ENCODE peak calls at places on chromosomes 5 and 9, in ten cellular contexts. One of them, this sample, is unnamed.

GRCh38 chr5:36495638-36496010 is 110.8 kb upstream of the SLC1A3 start:
- DNase-seq in tibial nerve: no peak
- DNase-seq in ovary: no peak
- DNase-seq in SJSA1: no peak
- DNase-seq in endothelial cell of umbilical vein: no peak
- DNase-seq in pancreas: no peak
- DNase-seq in cardiac muscle cell: no peak
- DNase-seq in A549: no peak
- DNase-seq in CD4-positive, alpha-beta memory T cell: no peak
- DNase-seq in body of pancreas: no peak
- DNase-seq in this sample: no peak

GRCh38 chr9:133457748-133458147 is 2.0 kb upstream of the CACFD1 start:
- DNase-seq in SJSA1: no peak
- DNase-seq in pancreas: no peak
- DNase-seq in cardiac muscle cell: no peak
- DNase-seq in endothelial cell of umbilical vein: no peak
- DNase-seq in A549: no peak
- DNase-seq in body of pancreas: no peak
- DNase-seq in ovary: no peak
- DNase-seq in tibial nerve: no peak
- DNase-seq in CD4-positive, alpha-beta memory T cell: no peak
- DNase-seq in this sample: no peak

GRCh38 chr9:75265525-75265972 is 177.2 kb downstream of the OSTF1 start:
- DNase-seq in A549: peak
- DNase-seq in SJSA1: peak
- DNase-seq in endothelial cell of umbilical vein: peak
- DNase-seq in CD4-positive, alpha-beta memory T cell: peak
- DNase-seq in cardiac muscle cell: peak
- DNase-seq in pancreas: peak
- DNase-seq in body of pancreas: peak
- DNase-seq in ovary: no peak
- DNase-seq in tibial nerve: peak
- DNase-seq in this sample: no peak

GRCh38 chr9:76365028-76365427 is 29.2 kb downstream of the RFK start:
- DNase-seq in SJSA1: no peak
- DNase-seq in tibial nerve: no peak
- DNase-seq in cardiac muscle cell: peak
- DNase-seq in body of pancreas: no peak
- DNase-seq in endothelial cell of umbilical vein: peak
- DNase-seq in A549: no peak
- DNase-seq in ovary: no peak
- DNase-seq in CD4-positive, alpha-beta memory T cell: no peak
- DNase-seq in pancreas: no peak
- DNase-seq in this sample: no peak

GRCh38 chr9:128731691-128732090 is 7.8 kb upstream of the ZDHHC12 start:
- DNase-seq in pancreas: no peak
- DNase-seq in A549: no peak
- DNase-seq in SJSA1: no peak
- DNase-seq in ovary: no peak
- DNase-seq in body of pancreas: no peak
- DNase-seq in endothelial cell of umbilical vein: no peak
- DNase-seq in tibial nerve: no peak
- DNase-seq in cardiac muscle cell: no peak
- DNase-seq in CD4-positive, alpha-beta memory T cell: no peak
- DNase-seq in this sample: no peak

GRCh38 chr9:70924905-70925547 is 196.4 kb downstream of the TRPM3 start:
- DNase-seq in ovary: no peak
- DNase-seq in A549: peak
- DNase-seq in pancreas: peak
- DNase-seq in cardiac muscle cell: peak
- DNase-seq in tibial nerve: peak
- DNase-seq in endothelial cell of umbilical vein: peak
- DNase-seq in body of pancreas: peak
- DNase-seq in CD4-positive, alpha-beta memory T cell: no peak
- DNase-seq in SJSA1: no peak
- DNase-seq in this sample: no peak

GRCh38 chr5:68344447-68345111 is 129.0 kb downstream of the PIK3R1 start:
- DNase-seq in ovary: no peak
- DNase-seq in CD4-positive, alpha-beta memory T cell: peak
- DNase-seq in pancreas: no peak
- DNase-seq in body of pancreas: no peak
- DNase-seq in endothelial cell of umbilical vein: peak
- DNase-seq in cardiac muscle cell: peak
- DNase-seq in A549: no peak
- DNase-seq in SJSA1: no peak
- DNase-seq in tibial nerve: no peak
- DNase-seq in this sample: no peak

GRCh38 chr9:5622019-5622418 is 6.9 kb upstream of the RIC1 start:
- DNase-seq in cardiac muscle cell: peak
- DNase-seq in ovary: no peak
- DNase-seq in CD4-positive, alpha-beta memory T cell: no peak
- DNase-seq in pancreas: no peak
- DNase-seq in endothelial cell of umbilical vein: no peak
- DNase-seq in tibial nerve: no peak
- DNase-seq in A549: no peak
- DNase-seq in body of pancreas: no peak
- DNase-seq in SJSA1: no peak
- DNase-seq in this sample: no peak

GRCh38 chr5:173325091-173325698 is 3.0 kb downstream of the STC2 start:
- DNase-seq in endothelial cell of umbilical vein: no peak
- DNase-seq in body of pancreas: no peak
- DNase-seq in tibial nerve: no peak
- DNase-seq in ovary: no peak
- DNase-seq in SJSA1: no peak
- DNase-seq in CD4-positive, alpha-beta memory T cell: no peak
- DNase-seq in cardiac muscle cell: no peak
- DNase-seq in pancreas: no peak
- DNase-seq in A549: no peak
- DNase-seq in this sample: no peak

GRCh38 chr5:122897283-122897602 is 51.8 kb downstream of the SNX24 start:
- DNase-seq in ovary: no peak
- DNase-seq in A549: no peak
- DNase-seq in tibial nerve: no peak
- DNase-seq in SJSA1: no peak
- DNase-seq in CD4-positive, alpha-beta memory T cell: no peak
- DNase-seq in pancreas: no peak
- DNase-seq in body of pancreas: no peak
- DNase-seq in endothelial cell of umbilical vein: no peak
- DNase-seq in cardiac muscle cell: no peak
- DNase-seq in this sample: no peak

GRCh38 chr5:163444526-163444925 is 7.1 kb downstream of the CCNG1 start:
- DNase-seq in endothelial cell of umbilical vein: no peak
- DNase-seq in cardiac muscle cell: no peak
- DNase-seq in pancreas: no peak
- DNase-seq in A549: no peak
- DNase-seq in ovary: no peak
- DNase-seq in tibial nerve: no peak
- DNase-seq in SJSA1: no peak
- DNase-seq in CD4-positive, alpha-beta memory T cell: no peak
- DNase-seq in body of pancreas: no peak
- DNase-seq in this sample: no peak

GRCh38 chr5:159441441-159441840 is 111.2 kb upstream of the IL12B start:
- DNase-seq in cardiac muscle cell: no peak
- DNase-seq in ovary: no peak
- DNase-seq in CD4-positive, alpha-beta memory T cell: no peak
- DNase-seq in A549: peak
- DNase-seq in SJSA1: peak
- DNase-seq in body of pancreas: peak
- DNase-seq in tibial nerve: no peak
- DNase-seq in endothelial cell of umbilical vein: no peak
- DNase-seq in pancreas: no peak
- DNase-seq in this sample: no peak

GRCh38 chr5:171714286-171714685 is 71.3 kb upstream of the SMIM23 start:
- DNase-seq in ovary: no peak
- DNase-seq in endothelial cell of umbilical vein: no peak
- DNase-seq in tibial nerve: no peak
- DNase-seq in A549: no peak
- DNase-seq in body of pancreas: no peak
- DNase-seq in pancreas: no peak
- DNase-seq in cardiac muscle cell: no peak
- DNase-seq in CD4-positive, alpha-beta memory T cell: no peak
- DNase-seq in SJSA1: peak
- DNase-seq in this sample: no peak

GRCh38 chr5:174307031-174307408 is 261.5 kb downstream of the NSG2 start:
- DNase-seq in A549: no peak
- DNase-seq in endothelial cell of umbilical vein: no peak
- DNase-seq in body of pancreas: no peak
- DNase-seq in pancreas: no peak
- DNase-seq in tibial nerve: no peak
- DNase-seq in cardiac muscle cell: no peak
- DNase-seq in ovary: no peak
- DNase-seq in CD4-positive, alpha-beta memory T cell: no peak
- DNase-seq in SJSA1: no peak
- DNase-seq in this sample: peak

GRCh38 chr5:180803181-180804128 is 849 bp upstream of the MGAT1 start:
- DNase-seq in pancreas: peak
- DNase-seq in cardiac muscle cell: peak
- DNase-seq in A549: no peak
- DNase-seq in endothelial cell of umbilical vein: peak
- DNase-seq in CD4-positive, alpha-beta memory T cell: peak
- DNase-seq in SJSA1: peak
- DNase-seq in ovary: peak
- DNase-seq in tibial nerve: peak
- DNase-seq in body of pancreas: peak
- DNase-seq in this sample: peak

GRCh38 chr5:180804129-180804601 is 1.6 kb upstream of the MGAT1 start:
- DNase-seq in pancreas: peak
- DNase-seq in cardiac muscle cell: no peak
- DNase-seq in ovary: no peak
- DNase-seq in endothelial cell of umbilical vein: no peak
- DNase-seq in A549: no peak
- DNase-seq in SJSA1: peak
- DNase-seq in CD4-positive, alpha-beta memory T cell: no peak
- DNase-seq in body of pancreas: no peak
- DNase-seq in tibial nerve: no peak
- DNase-seq in this sample: no peak

GRCh38 chr5:180808461-180809000 is 5.9 kb upstream of the MGAT1 start:
- DNase-seq in cardiac muscle cell: no peak
- DNase-seq in body of pancreas: no peak
- DNase-seq in pancreas: peak
- DNase-seq in endothelial cell of umbilical vein: no peak
- DNase-seq in SJSA1: peak
- DNase-seq in ovary: no peak
- DNase-seq in A549: no peak
- DNase-seq in tibial nerve: no peak
- DNase-seq in CD4-positive, alpha-beta memory T cell: no peak
- DNase-seq in this sample: peak

GRCh38 chr5:180807654-180808414 is 5.2 kb upstream of the MGAT1 start:
- DNase-seq in cardiac muscle cell: no peak
- DNase-seq in body of pancreas: no peak
- DNase-seq in A549: no peak
- DNase-seq in CD4-positive, alpha-beta memory T cell: no peak
- DNase-seq in ovary: no peak
- DNase-seq in tibial nerve: no peak
- DNase-seq in SJSA1: peak
- DNase-seq in endothelial cell of umbilical vein: peak
- DNase-seq in pancreas: peak
- DNase-seq in this sample: no peak

GRCh38 chr5:180806351-180807011 is 3.9 kb upstream of the MGAT1 start:
- DNase-seq in endothelial cell of umbilical vein: no peak
- DNase-seq in tibial nerve: no peak
- DNase-seq in pancreas: peak
- DNase-seq in cardiac muscle cell: no peak
- DNase-seq in body of pancreas: no peak
- DNase-seq in ovary: no peak
- DNase-seq in CD4-positive, alpha-beta memory T cell: no peak
- DNase-seq in A549: no peak
- DNase-seq in SJSA1: peak
- DNase-seq in this sample: no peak
- H3K4me3 ChIP-seq in endothelial cell of umbilical vein: no peak
- H3K4me3 ChIP-seq in tibial nerve: no peak
- H3K4me3 ChIP-seq in pancreas: no peak
- H3K4me3 ChIP-seq in cardiac muscle cell: no peak
- H3K4me3 ChIP-seq in body of pancreas: no peak
- H3K4me3 ChIP-seq in ovary: no peak
- H3K4me3 ChIP-seq in CD4-positive, alpha-beta memory T cell: peak
- H3K4me3 ChIP-seq in A549: no peak
- H3K4me3 ChIP-seq in SJSA1: no peak
- H3K4me3 ChIP-seq in this sample: peak

GRCh38 chr5:95960802-95961616 is 642 bp downstream of the ELL2 start:
- DNase-seq in A549: peak
- DNase-seq in endothelial cell of umbilical vein: peak
- DNase-seq in cardiac muscle cell: peak
- DNase-seq in SJSA1: peak
- DNase-seq in body of pancreas: peak
- DNase-seq in pancreas: peak
- DNase-seq in CD4-positive, alpha-beta memory T cell: peak
- DNase-seq in ovary: peak
- DNase-seq in tibial nerve: peak
- DNase-seq in this sample: peak
- H3K27ac ChIP-seq in A549: peak
- H3K27ac ChIP-seq in endothelial cell of umbilical vein: peak
- H3K27ac ChIP-seq in cardiac muscle cell: peak
- H3K27ac ChIP-seq in SJSA1: peak
- H3K27ac ChIP-seq in body of pancreas: peak
- H3K27ac ChIP-seq in pancreas: peak
- H3K27ac ChIP-seq in CD4-positive, alpha-beta memory T cell: peak
- H3K27ac ChIP-seq in ovary: peak
- H3K27ac ChIP-seq in tibial nerve: peak
- H3K27ac ChIP-seq in this sample: peak

DNA sequence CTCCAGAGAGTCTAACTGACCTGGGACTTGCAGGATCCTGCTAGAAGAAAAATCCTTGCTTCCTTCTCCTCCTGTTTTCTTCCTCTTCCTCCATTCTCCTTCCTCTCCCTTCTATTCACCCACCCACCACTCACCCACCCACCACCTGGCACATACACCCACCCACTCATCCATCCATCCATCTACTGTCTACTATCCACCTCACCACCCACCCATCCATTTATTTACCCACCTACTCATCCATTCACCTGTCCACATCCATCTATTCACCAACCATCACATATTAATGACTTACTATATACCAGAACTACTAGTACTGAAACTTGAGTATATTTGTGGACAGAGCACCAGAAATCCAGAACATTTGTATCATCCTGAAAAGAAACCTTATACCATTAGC is 49.4 kb downstream of the EHMT1 start:
- DNase-seq in cardiac muscle cell: no peak
- DNase-seq in SJSA1: no peak
- DNase-seq in tibial nerve: no peak
- DNase-seq in body of pancreas: no peak
- DNase-seq in ovary: no peak
- DNase-seq in CD4-positive, alpha-beta memory T cell: no peak
- DNase-seq in A549: no peak
- DNase-seq in pancreas: no peak
- DNase-seq in endothelial cell of umbilical vein: no peak
- DNase-seq in this sample: no peak
- H3K4me3 ChIP-seq in cardiac muscle cell: no peak
- H3K4me3 ChIP-seq in SJSA1: no peak
- H3K4me3 ChIP-seq in tibial nerve: no peak
- H3K4me3 ChIP-seq in body of pancreas: no peak
- H3K4me3 ChIP-seq in ovary: no peak
- H3K4me3 ChIP-seq in CD4-positive, alpha-beta memory T cell: no peak
- H3K4me3 ChIP-seq in A549: no peak
- H3K4me3 ChIP-seq in pancreas: no peak
- H3K4me3 ChIP-seq in endothelial cell of umbilical vein: no peak
- H3K4me3 ChIP-seq in this sample: no peak

DNA sequence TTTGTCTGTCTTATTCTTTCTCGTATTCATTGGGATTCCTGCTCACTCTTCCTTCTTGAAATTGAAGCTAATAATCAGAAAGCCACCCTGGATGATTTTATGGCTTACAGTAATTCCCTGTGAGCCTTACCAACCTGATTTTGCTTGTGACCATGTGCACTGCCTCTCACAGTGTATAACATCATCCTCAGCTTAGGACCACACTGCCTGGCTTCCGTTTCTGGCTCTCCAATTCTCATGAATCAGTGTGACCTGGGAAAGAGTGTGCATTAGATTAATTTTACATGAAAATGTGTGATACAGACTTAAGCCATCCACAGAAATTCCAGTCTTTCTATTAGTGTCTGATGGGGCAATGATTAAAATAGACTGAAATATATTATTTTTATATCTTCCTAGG is 126.8 kb upstream of the DMRT1 start:
- DNase-seq in A549: no peak
- DNase-seq in body of pancreas: no peak
- DNase-seq in tibial nerve: no peak
- DNase-seq in cardiac muscle cell: no peak
- DNase-seq in CD4-positive, alpha-beta memory T cell: no peak
- DNase-seq in pancreas: no peak
- DNase-seq in endothelial cell of umbilical vein: no peak
- DNase-seq in ovary: no peak
- DNase-seq in SJSA1: no peak
- DNase-seq in this sample: no peak
- H3K27ac ChIP-seq in A549: no peak
- H3K27ac ChIP-seq in body of pancreas: peak
- H3K27ac ChIP-seq in tibial nerve: peak
- H3K27ac ChIP-seq in cardiac muscle cell: no peak
- H3K27ac ChIP-seq in CD4-positive, alpha-beta memory T cell: no peak
- H3K27ac ChIP-seq in pancreas: no peak
- H3K27ac ChIP-seq in endothelial cell of umbilical vein: no peak
- H3K27ac ChIP-seq in ovary: no peak
- H3K27ac ChIP-seq in SJSA1: no peak
- H3K27ac ChIP-seq in this sample: no peak